ENCODE peak calls at places on chromosomes 11 and 22, in six cellular contexts. One of them, this sample, is unnamed.

GRCh38 chr11:65432133-65432650 is 9.6 kb downstream of the NEAT1 start:
- DNase-seq in HT-29: peak; percentile 48
- DNase-seq in transverse colon: no peak
- DNase-seq in CD8-positive, alpha-beta memory T cell: no peak
- DNase-seq in lung microvascular endothelial cell: no peak
- DNase-seq in NCI-H1694 treated with DMSO at 0.1 percent for 48 hours: no peak
- DNase-seq in this sample: no peak

GRCh38 chr11:45817191-45817590 is 12.2 kb downstream of the SLC35C1 start:
- DNase-seq in lung microvascular endothelial cell: no peak
- DNase-seq in HT-29: no peak
- DNase-seq in NCI-H1694 treated with DMSO at 0.1 percent for 48 hours: no peak
- DNase-seq in transverse colon: no peak
- DNase-seq in CD8-positive, alpha-beta memory T cell: no peak
- DNase-seq in this sample: no peak

GRCh38 chr22:43296279-43296902 is 46.8 kb downstream of the SCUBE1 start:
- DNase-seq in transverse colon: no peak
- DNase-seq in NCI-H1694 treated with DMSO at 0.1 percent for 48 hours: no peak
- DNase-seq in lung microvascular endothelial cell: no peak
- DNase-seq in CD8-positive, alpha-beta memory T cell: no peak
- DNase-seq in HT-29: no peak
- DNase-seq in this sample: no peak

GRCh38 chr22:25726241-25726640 is 15.7 kb upstream of the MYO18B start:
- DNase-seq in NCI-H1694 treated with DMSO at 0.1 percent for 48 hours: no peak
- DNase-seq in CD8-positive, alpha-beta memory T cell: no peak
- DNase-seq in HT-29: no peak
- DNase-seq in lung microvascular endothelial cell: no peak
- DNase-seq in transverse colon: no peak
- DNase-seq in this sample: no peak

GRCh38 chr11:4479676-4480075 is 2.8 kb upstream of the OR52K1 start:
- DNase-seq in transverse colon: no peak
- DNase-seq in HT-29: no peak
- DNase-seq in CD8-positive, alpha-beta memory T cell: no peak
- DNase-seq in lung microvascular endothelial cell: no peak
- DNase-seq in NCI-H1694 treated with DMSO at 0.1 percent for 48 hours: no peak
- DNase-seq in this sample: no peak

GRCh38 chr22:50399751-50400331 is 56.7 kb downstream of the PPP6R2 start:
- DNase-seq in transverse colon: peak; percentile 41
- DNase-seq in HT-29: peak; percentile 5
- DNase-seq in NCI-H1694 treated with DMSO at 0.1 percent for 48 hours: no peak
- DNase-seq in lung microvascular endothelial cell: peak; percentile 68
- DNase-seq in CD8-positive, alpha-beta memory T cell: no peak
- DNase-seq in this sample: peak; percentile 46

GRCh38 chr22:48327721-48328120 is 1500.0 kb downstream of the BRD1 start:
- DNase-seq in transverse colon: no peak
- DNase-seq in HT-29: no peak
- DNase-seq in NCI-H1694 treated with DMSO at 0.1 percent for 48 hours: no peak
- DNase-seq in lung microvascular endothelial cell: no peak
- DNase-seq in CD8-positive, alpha-beta memory T cell: no peak
- DNase-seq in this sample: peak; percentile 9

GRCh38 chr11:70477607-70478006 is 79.3 kb downstream of the CTTN start:
- DNase-seq in HT-29: no peak
- DNase-seq in CD8-positive, alpha-beta memory T cell: no peak
- DNase-seq in NCI-H1694 treated with DMSO at 0.1 percent for 48 hours: peak; percentile 89
- DNase-seq in lung microvascular endothelial cell: no peak
- DNase-seq in transverse colon: no peak
- DNase-seq in this sample: no peak

This sample was measured in psoas muscle.